ENCODE peak calls at places on chromosomes 6 and 20, in five cellular contexts. V is T47D, L is HCT116, U is K562, E is HepG2. W is an unnamed sample.

GRCh38 chr6:95145457-95145856 is 431.9 kb upstream of the MANEA start:
- DNase-seq in V (no peak), L (no peak), U (no peak), E (no peak), W (no peak)

GRCh38 chr6:10540073-10540746 is 19.1 kb downstream of the GCNT2 start:
- DNase-seq in V (no peak), L (no peak), U (no peak), E (no peak), W (no peak)

GRCh38 chr6:138486249-138487121 is 12.8 kb downstream of the NHSL1 start:
- DNase-seq in V (no peak), L (no peak), U (no peak), E (peak; percentile 34), W (peak; percentile 38)

GRCh38 chr6:16130932-16131387 is 2.1 kb downstream of the MYLIP start:
- DNase-seq in V (no peak), L (no peak), U (peak; percentile 60), E (peak; percentile 72), W (no peak)

GRCh38 chr20:38649275-38649891 is 47.8 kb downstream of the ARHGAP40 start:
- DNase-seq in V (peak; percentile 33), L (no peak), U (peak; percentile 41), E (peak; percentile 59), W (no peak)

GRCh38 chr20:9200196-9200595 is 131.3 kb downstream of the PLCB4 start:
- DNase-seq in V (no peak), L (no peak), U (no peak), E (no peak), W (no peak)

GRCh38 chr20:56371977-56372376 is 13.2 kb downstream of the FAM210B start:
- DNase-seq in V (no peak), L (no peak), U (no peak), E (no peak), W (no peak)

GRCh38 chr6:24987439-24987838 is 51.7 kb upstream of the RIPOR2 start:
- DNase-seq in V (no peak), L (no peak), U (no peak), E (no peak), W (no peak)

GRCh38 chr20:19522080-19522801 is 235.8 kb upstream of the RIN2 start:
- DNase-seq in V (no peak), L (no peak), U (no peak), E (no peak), W (no peak)

GRCh38 chr6:16129623-16130243 is 847 bp downstream of the MYLIP start:
- DNase-seq in V (peak; percentile 7), L (no peak), U (no peak), E (no peak), W (peak; percentile 56)

GRCh38 chr6:11854418-11855165 is 76.0 kb upstream of the ADTRP start:
- DNase-seq in V (no peak), L (no peak), U (no peak), E (no peak), W (no peak)

GRCh38 chr6:137602871-137603270 is 108.7 kb upstream of the OLIG3 start:
- DNase-seq in V (no peak), L (no peak), U (no peak), E (no peak), W (no peak)

GRCh38 chr6:32436995-32437836 is 2.5 kb upstream of the HLA-DRA start:
- DNase-seq in V (no peak), L (no peak), U (no peak), E (no peak), W (no peak)

GRCh38 chr20:24915440-24915839 is 33.6 kb upstream of the CST7 start:
- DNase-seq in V (no peak), L (no peak), U (no peak), E (no peak), W (peak; percentile 30)

GRCh38 chr6:2596222-2596621 is 154.5 kb downstream of the MYLK4 start:
- DNase-seq in V (no peak), L (no peak), U (peak; percentile 31), E (no peak), W (peak; percentile 71)

DNA sequence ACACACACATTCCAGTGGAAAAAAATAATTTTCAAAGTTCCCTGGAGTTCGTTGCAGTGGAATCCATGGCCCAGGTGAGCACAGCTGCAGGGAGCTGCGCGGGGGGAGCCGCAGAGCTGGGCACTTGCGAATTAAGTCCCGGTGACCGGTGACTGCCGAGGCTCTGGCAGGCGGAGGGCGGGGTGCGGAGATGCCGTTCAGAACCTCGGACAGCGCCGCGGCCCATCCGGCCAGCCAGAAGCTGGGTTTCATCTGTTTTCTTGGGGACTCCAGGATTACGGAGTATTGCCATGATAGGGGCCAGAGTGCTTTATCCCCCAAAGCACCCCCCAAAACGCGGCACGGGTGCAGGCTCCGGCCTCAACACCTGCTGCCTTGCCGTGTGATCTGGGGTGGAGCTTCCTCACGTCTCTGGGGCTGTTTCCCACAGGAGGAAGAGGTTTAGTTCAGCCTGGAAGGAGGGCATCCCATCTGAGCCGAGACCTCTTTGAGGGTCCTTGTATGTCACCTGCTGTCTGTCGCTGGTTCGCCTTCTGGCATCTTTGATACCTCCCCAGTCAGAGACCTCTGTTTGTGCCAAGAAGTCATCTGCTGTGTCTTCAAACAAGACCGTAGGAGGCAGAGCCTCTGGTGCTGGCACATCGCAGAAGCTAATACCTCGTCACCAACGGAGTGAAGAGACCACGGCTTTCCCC is 99.4 kb downstream of the YTHDF1 start:
- DNase-seq in V (peak; percentile 95), L (no peak), U (peak; percentile 80), E (no peak), W (peak; percentile 19)
- TF ChIP-seq JUND in V (no peak), L (no peak), U (no peak), E (no peak), W (no peak)

GRCh38 chr6:35081426-35081851 is 59.7 kb downstream of the TCP11 start:
- DNase-seq in V (no peak), L (no peak), U (no peak), E (no peak), W (no peak)
- TF ChIP-seq JUND in V (no peak), L (no peak), U (no peak), E (no peak), W (no peak)

GRCh38 chr6:106377061-106377540 is 16.6 kb downstream of the CRYBG1 start:
- DNase-seq in V (no peak), L (no peak), U (no peak), E (no peak), W (no peak)
- TF ChIP-seq JUND in V (no peak), L (no peak), U (no peak), E (no peak), W (no peak)

DNA sequence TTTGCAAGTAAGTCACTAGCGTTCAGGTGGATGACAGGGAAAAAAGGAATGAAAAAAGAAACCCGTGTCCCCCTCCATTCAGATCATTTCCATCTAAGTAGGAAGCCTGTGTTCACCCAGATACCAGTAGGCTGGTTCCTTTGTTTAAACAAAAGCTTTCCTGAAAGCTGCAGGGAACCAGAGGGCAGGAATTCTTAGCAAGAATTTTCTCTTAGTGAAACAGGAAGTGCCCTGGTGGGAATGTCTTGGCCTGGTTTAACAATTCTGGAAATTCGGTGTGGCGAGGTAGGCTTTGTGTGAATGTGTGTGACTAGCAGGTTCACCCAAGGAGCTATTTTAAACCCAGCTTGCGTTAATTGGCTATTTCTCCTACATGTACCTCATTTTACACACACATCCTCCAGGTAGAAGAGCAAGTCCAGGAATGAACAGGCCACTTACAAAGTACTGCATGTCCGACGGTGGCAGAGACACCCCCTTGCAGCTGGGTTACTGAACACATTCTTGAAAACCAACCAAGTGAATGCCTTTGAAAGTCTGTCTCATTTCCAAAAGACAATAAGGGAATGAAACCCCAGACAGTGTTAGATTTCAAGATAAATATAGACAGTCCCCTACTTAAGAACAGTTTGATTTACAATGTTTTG is 64.7 kb downstream of the GFOD1 start:
- DNase-seq in V (no peak), L (no peak), U (no peak), E (no peak), W (no peak)
- TF ChIP-seq JUND in V (no peak), L (no peak), U (no peak), E (no peak), W (no peak)

GRCh38 chr6:44626608-44627007 is 239.1 kb downstream of the CDC5L start:
- DNase-seq in V (no peak), L (no peak), U (no peak), E (no peak), W (no peak)
- TF ChIP-seq JUND in V (no peak), L (no peak), U (no peak), E (no peak), W (no peak)

GRCh38 chr20:60135276-60135675 is 177.1 kb downstream of the CDH26 start:
- DNase-seq in V (no peak), L (no peak), U (no peak), E (no peak), W (no peak)

GRCh38 chr20:60138263-60139127 is 180.3 kb downstream of the CDH26 start:
- DNase-seq in V (no peak), L (no peak), U (peak; percentile 13), E (no peak), W (no peak)

GRCh38 chr20:60139663-60140446 is 181.6 kb downstream of the CDH26 start:
- DNase-seq in V (no peak), L (no peak), U (no peak), E (no peak), W (no peak)

GRCh38 chr20:60136640-60137411 is 178.6 kb downstream of the CDH26 start:
- DNase-seq in V (no peak), L (no peak), U (no peak), E (no peak), W (no peak)

DNA sequence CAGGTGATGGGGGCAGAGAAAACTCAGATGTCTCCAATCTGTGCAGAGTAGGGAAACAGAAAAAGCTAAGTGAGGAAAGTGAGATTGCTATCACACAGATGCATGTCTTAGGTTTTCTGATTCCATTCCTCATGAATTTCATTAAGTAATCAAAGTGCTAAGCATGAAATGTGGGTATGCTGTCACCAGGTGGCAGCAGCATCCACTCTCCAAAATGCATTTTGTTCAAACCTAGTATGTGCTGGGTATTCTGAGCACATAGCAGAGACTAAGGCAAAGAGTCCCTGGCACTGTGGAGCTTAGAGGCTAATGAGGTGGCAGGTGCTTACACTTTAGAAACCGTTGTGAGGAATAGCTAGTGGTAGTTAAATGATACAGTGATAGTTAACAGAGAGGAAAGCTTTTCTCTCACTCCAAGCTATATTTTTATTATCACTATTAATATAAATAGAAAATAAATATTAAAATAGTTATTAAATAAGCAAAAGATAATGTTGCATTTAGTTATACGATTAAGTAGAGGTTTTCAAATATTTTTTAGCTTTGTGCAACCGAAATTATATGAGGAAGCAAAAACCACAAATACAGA is 179.5 kb downstream of the CDH26 start:
- DNase-seq in V (no peak), L (peak; percentile 0), U (peak; percentile 36), E (no peak), W (peak; percentile 62)
- TF ChIP-seq JUND in V (no peak), L (no peak), U (no peak), E (no peak), W (no peak)

GRCh38 chr6:13299403-13299821 is 28.9 kb downstream of the TBC1D7 start:
- DNase-seq in V (no peak), L (no peak), U (no peak), E (no peak), W (no peak)
- TF ChIP-seq JUND in V (no peak), L (no peak), U (no peak), E (no peak), W (no peak)

GRCh38 chr6:47187108-47187507 is 122.6 kb downstream of the TNFRSF21 start:
- DNase-seq in V (no peak), L (no peak), U (no peak), E (no peak), W (no peak)
- TF ChIP-seq JUND in V (no peak), L (no peak), U (no peak), E (no peak), W (no peak)

GRCh38 chr6:147515327-147515726 is 6.8 kb downstream of the SAMD5 start:
- DNase-seq in V (no peak), L (no peak), U (no peak), E (no peak), W (no peak)
- TF ChIP-seq JUND in V (no peak), L (no peak), U (no peak), E (no peak), W (no peak)

W was measured in H1.